ENCODE peak calls at places on chromosomes 3 and 15, in nine cellular contexts. O is NB4, F is HFF-Myc, P is progenitor cell of endocrine pancreas, Q is fibroblast of lung, J is astrocyte, W is HCT116, Y is fibroblast of pulmonary artery, T is endothelial cell. E is an unnamed sample.

GRCh38 chr15:68987120-68987519 is 27.4 kb upstream of the NOX5 start:
- DNase-seq in Q (no peak), O (no peak), P (no peak), Y (no peak), W (no peak), T (no peak), F (no peak), J (no peak), E (no peak)

GRCh38 chr3:10753964-10754363 is 62.1 kb upstream of the SLC6A11 start:
- DNase-seq in F (no peak), O (peak), W (no peak), J (peak), Y (peak), P (peak), T (peak), Q (peak), E (no peak)

GRCh38 chr3:112973325-112974177 is 1.4 kb downstream of the CD200R1 start:
- DNase-seq in Q (no peak), F (no peak), T (no peak), J (no peak), O (peak), Y (no peak), W (no peak), P (no peak), E (no peak)

GRCh38 chr3:100401674-100402036 is 316 bp downstream of the LNP1 start:
- DNase-seq in O (peak), F (peak), W (no peak), Y (peak), T (peak), Q (peak), J (peak), P (peak), E (peak)

GRCh38 chr3:14285526-14285925 is 106.9 kb downstream of the LSM3 start:
- DNase-seq in J (no peak), O (no peak), F (no peak), W (no peak), T (no peak), Q (no peak), Y (no peak), P (no peak), E (peak)

GRCh38 chr15:74580538-74581350 is 34.9 kb upstream of the CLK3 start:
- DNase-seq in O (no peak), Q (no peak), J (no peak), T (no peak), Y (no peak), P (no peak), W (no peak), F (no peak), E (no peak)

GRCh38 chr15:80450811-80451321 is 46.7 kb downstream of the ARNT2 start:
- DNase-seq in P (no peak), Y (no peak), F (no peak), O (no peak), W (no peak), Q (no peak), J (no peak), T (no peak), E (no peak)

GRCh38 chr3:155070932-155071387 is 9.2 kb upstream of the MME start:
- DNase-seq in Y (peak), W (no peak), O (no peak), P (no peak), Q (peak), F (peak), J (peak), T (no peak), E (no peak)

GRCh38 chr3:100164730-100165129 is 50.4 kb upstream of the FILIP1L start:
- DNase-seq in P (no peak), Q (no peak), T (no peak), W (no peak), O (no peak), F (no peak), Y (no peak), J (no peak), E (no peak)

GRCh38 chr3:147392083-147392916 is 14.0 kb downstream of the ZIC4 start:
- DNase-seq in T (peak), J (no peak), Y (no peak), W (no peak), F (peak), Q (no peak), O (no peak), P (no peak), E (peak)

GRCh38 chr15:51879555-51879954 is 50.1 kb downstream of the TMOD3 start:
- DNase-seq in O (no peak), T (no peak), J (peak), Y (peak), Q (peak), F (no peak), P (no peak), W (no peak), E (no peak)

GRCh38 chr3:48855681-48856447 is 8.2 kb upstream of the PRKAR2A start:
- DNase-seq in F (no peak), Q (no peak), Y (no peak), J (no peak), P (no peak), W (no peak), O (peak), T (no peak), E (no peak)

GRCh38 chr3:4855676-4856075 is 123.6 kb upstream of the BHLHE40 start:
- DNase-seq in P (no peak), F (no peak), W (no peak), T (no peak), J (no peak), O (no peak), Q (no peak), Y (no peak), E (no peak)

GRCh38 chr15:63946524-63947065 is 99.7 kb downstream of the DAPK2 start:
- DNase-seq in F (no peak), P (no peak), Q (no peak), J (no peak), Y (no peak), W (no peak), T (no peak), O (no peak), E (no peak)

GRCh38 chr3:49512791-49513355 is 41.4 kb upstream of the BSN start:
- DNase-seq in W (no peak), T (no peak), J (no peak), Q (no peak), F (no peak), P (no peak), O (no peak), Y (no peak), E (no peak)

GRCh38 chr15:90677807-90678790 is 39.0 kb upstream of the BLM start:
- DNase-seq in J (no peak), T (no peak), O (no peak), Y (no peak), P (no peak), F (no peak), W (no peak), Q (no peak), E (no peak)

GRCh38 chr15:34892963-34893591 is 76.5 kb downstream of the AQR start:
- DNase-seq in F (no peak), P (no peak), J (no peak), T (no peak), Q (no peak), W (no peak), O (no peak), Y (no peak), E (no peak)

GRCh38 chr15:79990280-79990996 is 19.4 kb upstream of the BCL2A1 start:
- DNase-seq in F (no peak), T (no peak), Q (no peak), Y (no peak), J (no peak), O (no peak), P (no peak), W (no peak), E (no peak)

GRCh38 chr15:31824009-31824408 is 206.3 kb upstream of the CHRNA7 start:
- DNase-seq in Q (no peak), T (no peak), F (no peak), W (no peak), Y (no peak), J (no peak), O (no peak), P (no peak), E (no peak)

GRCh38 chr3:195770081-195770840 is 41.5 kb downstream of the MUC4 start:
- DNase-seq in Q (no peak), O (no peak), P (no peak), F (no peak), J (no peak), T (no peak), W (no peak), Y (no peak), E (no peak)

GRCh38 chr15:54519577-54519976 is 541.3 kb downstream of the UNC13C start:
- DNase-seq in T (no peak), O (no peak), Y (no peak), P (no peak), J (no peak), Q (no peak), F (no peak), W (no peak), E (no peak)

GRCh38 chr3:53274938-53275666 is 19.3 kb upstream of the TKT start:
- DNase-seq in W (no peak), Q (no peak), O (no peak), P (no peak), J (no peak), F (no peak), T (no peak), Y (no peak), E (no peak)

GRCh38 chr3:26652157-26652556 is 29.6 kb downstream of the LRRC3B start:
- DNase-seq in W (no peak), T (no peak), Q (no peak), Y (no peak), J (no peak), O (no peak), P (no peak), F (no peak), E (peak)

GRCh38 chr3:98185180-98185579 is 18.7 kb downstream of the OR5H15 start:
- DNase-seq in O (no peak), Y (no peak), P (no peak), W (peak), F (no peak), Q (no peak), T (no peak), J (no peak), E (no peak)
- TF ChIP-seq CTCF in O (no peak), Y (no peak), P (peak), W (peak), F (no peak), Q (no peak), T (no peak), J (no peak), E (no peak)

GRCh38 chr3:174620138-174620537 is 239.0 kb upstream of the NAALADL2 start:
- DNase-seq in F (no peak), Q (peak), J (no peak), Y (peak), W (peak), T (no peak), P (no peak), O (peak), E (no peak)
- TF ChIP-seq CTCF in F (no peak), Q (no peak), J (peak), Y (peak), W (peak), T (peak), P (peak), O (no peak), E (peak)

DNA sequence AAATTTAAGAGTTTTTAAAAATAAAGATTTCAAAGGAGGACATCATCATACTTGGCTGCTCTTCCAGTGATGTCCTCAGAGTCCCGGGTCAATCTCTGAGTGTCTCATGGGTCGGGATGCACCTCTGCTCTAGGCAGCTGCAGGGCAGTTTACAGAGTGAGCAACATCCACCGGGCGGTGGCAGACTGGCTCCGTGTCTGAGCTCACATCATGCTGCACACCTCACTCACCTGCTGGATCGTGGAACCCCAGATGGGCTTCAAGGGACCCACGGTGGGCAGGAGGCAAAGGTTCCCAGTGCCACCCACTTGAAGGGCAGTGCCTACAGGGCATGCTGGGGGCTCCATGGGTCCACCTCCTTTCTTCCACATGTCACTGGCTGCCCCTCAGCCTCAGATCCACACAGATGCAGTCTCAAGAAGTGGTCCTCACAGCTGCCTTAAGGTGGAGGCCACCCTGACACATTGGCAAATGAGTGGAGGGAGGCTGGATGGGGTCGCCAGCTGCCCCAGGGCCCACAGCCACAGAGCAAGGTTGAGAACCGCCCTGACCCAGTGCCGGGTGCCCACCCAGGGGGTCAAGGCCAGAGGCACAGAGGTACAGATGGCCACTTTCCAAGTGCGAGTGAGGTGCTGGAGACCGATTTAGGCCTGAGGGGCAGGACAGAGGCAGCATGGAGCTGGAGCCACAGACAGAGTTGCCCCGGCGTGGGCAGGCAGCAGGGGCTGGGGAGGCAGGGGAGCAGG is 25.2 kb downstream of the CYFIP1 start:
- DNase-seq in F (no peak), Y (no peak), Q (no peak), J (no peak), W (no peak), P (no peak), T (no peak), O (no peak), E (no peak)
- TF ChIP-seq CTCF in F (no peak), Y (no peak), Q (no peak), J (no peak), W (no peak), P (no peak), T (no peak), O (no peak), E (no peak)

GRCh38 chr15:55627730-55628368 is 39.7 kb upstream of the PYGO1 start:
- DNase-seq in W (peak), J (peak), O (peak), F (peak), Y (peak), Q (peak), P (no peak), T (no peak), E (no peak)
- TF ChIP-seq CTCF in W (peak), J (no peak), O (no peak), F (peak), Y (peak), Q (peak), P (no peak), T (no peak), E (no peak)

DNA sequence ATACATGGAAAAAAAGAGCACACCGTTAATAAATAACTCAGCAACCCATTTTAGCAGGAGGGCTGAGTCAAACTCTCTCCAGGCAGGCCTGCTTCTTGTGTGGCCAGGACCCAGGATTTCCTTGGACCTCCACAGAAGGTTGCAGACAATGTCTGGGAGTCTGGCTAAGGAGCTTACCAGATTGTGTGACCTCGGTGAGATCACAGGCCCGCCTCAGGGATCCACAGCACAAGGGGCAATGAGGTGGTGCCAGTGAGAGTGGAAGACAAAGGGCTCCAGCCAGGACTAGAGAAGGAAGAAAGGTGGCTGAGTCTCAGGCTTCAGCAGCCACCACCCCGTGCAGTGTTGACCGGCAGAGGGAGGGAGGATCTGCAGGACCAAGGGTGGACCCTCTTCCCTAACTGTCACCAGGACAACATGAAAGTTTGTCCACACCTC is 32.2 kb upstream of the SEC22A start:
- DNase-seq in Y (no peak), P (no peak), T (no peak), W (no peak), J (no peak), O (no peak), F (no peak), Q (no peak), E (no peak)
- TF ChIP-seq CTCF in Y (no peak), P (no peak), T (no peak), W (no peak), J (no peak), O (no peak), F (no peak), Q (no peak), E (no peak)

GRCh38 chr3:179768080-179768479 is 115.2 kb downstream of the USP13 start:
- DNase-seq in T (peak), Q (peak), J (peak), O (peak), F (peak), W (no peak), P (peak), Y (peak), E (peak)
- TF ChIP-seq CTCF in T (no peak), Q (peak), J (peak), O (peak), F (peak), W (peak), P (peak), Y (peak), E (peak)

GRCh38 chr3:30521156-30521555 is 85.2 kb upstream of the TGFBR2 start:
- DNase-seq in J (no peak), Q (no peak), T (no peak), O (no peak), F (no peak), W (no peak), Y (no peak), P (no peak), E (no peak)

GRCh38 chr3:30520695-30521094 is 85.7 kb upstream of the TGFBR2 start:
- DNase-seq in P (no peak), O (no peak), F (no peak), T (no peak), Y (peak), Q (no peak), J (no peak), W (no peak), E (no peak)

GRCh38 chr3:30516238-30516637 is 90.2 kb upstream of the TGFBR2 start:
- DNase-seq in W (no peak), O (no peak), F (no peak), Q (peak), Y (peak), P (no peak), J (peak), T (no peak), E (no peak)

GRCh38 chr3:30518872-30519271 is 87.5 kb upstream of the TGFBR2 start:
- DNase-seq in T (no peak), P (no peak), J (no peak), Q (peak), O (no peak), W (no peak), Y (peak), F (no peak), E (no peak)

GRCh38 chr3:30518201-30518864 is 88.1 kb upstream of the TGFBR2 start:
- DNase-seq in P (no peak), J (peak), O (no peak), Q (peak), Y (peak), F (no peak), T (no peak), W (no peak), E (no peak)
- TF ChIP-seq CTCF in P (no peak), J (no peak), O (no peak), Q (no peak), Y (peak), F (no peak), T (no peak), W (no peak), E (no peak)

DNA sequence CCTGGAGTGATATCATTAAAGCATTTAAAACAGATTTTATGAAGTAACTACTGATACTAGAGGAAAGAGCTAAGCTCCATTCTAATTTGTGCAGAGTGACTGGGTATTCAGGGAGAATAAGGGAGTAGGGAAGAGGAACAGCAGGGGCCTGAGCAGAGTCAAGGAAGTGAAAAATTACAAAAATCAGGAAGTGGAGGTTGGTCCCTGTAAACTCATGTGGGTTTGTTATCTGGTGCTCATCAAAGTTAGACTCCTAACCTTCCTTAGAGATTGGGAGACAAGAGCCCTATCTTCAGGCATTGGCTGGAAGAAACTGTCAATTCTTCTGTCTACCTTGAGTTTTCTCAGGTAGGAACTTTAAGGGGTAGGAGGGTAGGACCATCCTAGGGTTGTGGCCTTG is 82.5 kb downstream of the NEK11 start:
- DNase-seq in J (no peak), O (peak), Y (no peak), T (no peak), F (no peak), Q (no peak), P (no peak), W (no peak), E (no peak)
- TF ChIP-seq CTCF in J (no peak), O (no peak), Y (no peak), T (no peak), F (no peak), Q (no peak), P (no peak), W (no peak), E (no peak)